ENCODE peak calls at places on chromosomes 4 and X, in four cellular contexts. One of them, this sample, is unnamed.

GRCh38 chr4:24527371-24527770 is 57.0 kb downstream of the DHX15 start:
- DNase-seq in HepG2: no peak
- DNase-seq in K562: no peak
- DNase-seq in GM23338: no peak
- DNase-seq in this sample: no peak

GRCh38 chr4:8205749-8206611 is 6.9 kb downstream of the SH3TC1 start:
- DNase-seq in K562: no peak
- DNase-seq in HepG2: no peak
- DNase-seq in GM23338: no peak
- DNase-seq in this sample: no peak

GRCh38 chrX:11367609-11368430 is 74.6 kb downstream of the AMELX start:
- DNase-seq in GM23338: no peak
- DNase-seq in HepG2: no peak
- DNase-seq in K562: peak; percentile 93
- DNase-seq in this sample: no peak

GRCh38 chrX:38704146-38704882 is 96.9 kb upstream of the MID1IP1 start:
- DNase-seq in GM23338: no peak
- DNase-seq in K562: no peak
- DNase-seq in HepG2: no peak
- DNase-seq in this sample: no peak

GRCh38 chr4:13481569-13481968 is 2.6 kb downstream of the RAB28 start:
- DNase-seq in GM23338: no peak
- DNase-seq in K562: peak; percentile 34
- DNase-seq in HepG2: no peak
- DNase-seq in this sample: no peak

GRCh38 chr4:90958256-90958895 is 831.2 kb downstream of the CCSER1 start:
- DNase-seq in HepG2: no peak
- DNase-seq in GM23338: peak; percentile 7
- DNase-seq in K562: no peak
- DNase-seq in this sample: no peak

GRCh38 chrX:12986886-12987285 is 12.0 kb downstream of the TMSB4X start:
- DNase-seq in HepG2: no peak
- DNase-seq in K562: no peak
- DNase-seq in GM23338: no peak
- DNase-seq in this sample: no peak

GRCh38 chrX:13808865-13809264 is 8.0 kb downstream of the GPM6B start:
- DNase-seq in GM23338: no peak
- DNase-seq in K562: no peak
- DNase-seq in HepG2: no peak
- DNase-seq in this sample: no peak

GRCh38 chrX:41317487-41318208 is 16.3 kb upstream of the DDX3X start:
- DNase-seq in HepG2: no peak
- DNase-seq in GM23338: no peak
- DNase-seq in K562: no peak
- DNase-seq in this sample: no peak

GRCh38 chrX:56793533-56794320 is 64.7 kb downstream of the NBDY start:
- DNase-seq in GM23338: no peak
- DNase-seq in HepG2: no peak
- DNase-seq in K562: no peak
- DNase-seq in this sample: no peak

GRCh38 chr4:69601065-69601464 is 38.4 kb downstream of the UGT2A2 start:
- DNase-seq in HepG2: no peak
- DNase-seq in K562: no peak
- DNase-seq in GM23338: peak; percentile 36
- DNase-seq in this sample: no peak

GRCh38 chrX:107659768-107660167 is 31.5 kb downstream of the PRPS1 start:
- DNase-seq in K562: peak; percentile 51
- DNase-seq in HepG2: peak; percentile 9
- DNase-seq in GM23338: peak; percentile 53
- DNase-seq in this sample: no peak

GRCh38 chrX:121975666-121976065 is 928.3 kb downstream of the GLUD2 start:
- DNase-seq in HepG2: no peak
- DNase-seq in GM23338: no peak
- DNase-seq in K562: no peak
- DNase-seq in this sample: no peak

GRCh38 chrX:101462892-101463291 is 22.4 kb upstream of the ARMCX4 start:
- DNase-seq in GM23338: peak; percentile 52
- DNase-seq in HepG2: peak; percentile 10
- DNase-seq in K562: peak; percentile 19
- DNase-seq in this sample: no peak

GRCh38 chr4:139279723-139280620 is at the start of gene MGARP:
- DNase-seq in HepG2: no peak
- DNase-seq in K562: no peak
- DNase-seq in GM23338: peak; percentile 93
- DNase-seq in this sample: no peak

GRCh38 chr4:46329118-46329976 is 60.6 kb downstream of the GABRA2 start:
- DNase-seq in HepG2: peak; percentile 46
- DNase-seq in GM23338: peak; percentile 87
- DNase-seq in K562: peak; percentile 13
- DNase-seq in this sample: no peak

GRCh38 chrX:94545722-94546121 is 871.7 kb downstream of the FAM133A start:
- DNase-seq in HepG2: no peak
- DNase-seq in K562: no peak
- DNase-seq in GM23338: no peak
- DNase-seq in this sample: no peak

GRCh38 chrX:69031181-69031580 is 134.1 kb downstream of the PJA1 start:
- DNase-seq in GM23338: peak; percentile 40
- DNase-seq in K562: no peak
- DNase-seq in HepG2: peak; percentile 6
- DNase-seq in this sample: no peak

GRCh38 chr4:14167876-14168510 is 540.5 kb upstream of the BOD1L1 start:
- DNase-seq in HepG2: no peak
- DNase-seq in K562: no peak
- DNase-seq in GM23338: no peak
- DNase-seq in this sample: no peak

GRCh38 chr4:183441276-183441675 is 3.2 kb upstream of the CDKN2AIP start:
- DNase-seq in K562: no peak
- DNase-seq in HepG2: no peak
- DNase-seq in GM23338: no peak
- DNase-seq in this sample: no peak

GRCh38 chrX:150680974-150681373 is 12.2 kb upstream of the MTMR1 start:
- DNase-seq in GM23338: peak; percentile 48
- DNase-seq in HepG2: peak; percentile 7
- DNase-seq in K562: peak; percentile 29
- DNase-seq in this sample: no peak

GRCh38 chr4:55947912-55948725 is 626 bp upstream of the CEP135 start:
- DNase-seq in HepG2: peak; percentile 36
- DNase-seq in K562: peak; percentile 58
- DNase-seq in GM23338: no peak
- DNase-seq in this sample: peak; percentile 59

GRCh38 chr4:126071346-126072333 is 756.9 kb downstream of the FAT4 start:
- DNase-seq in GM23338: no peak
- DNase-seq in HepG2: peak; percentile 11
- DNase-seq in K562: no peak
- DNase-seq in this sample: no peak

GRCh38 chr4:173782660-173783059 is 252.6 kb upstream of the HAND2 start:
- DNase-seq in K562: no peak
- DNase-seq in HepG2: no peak
- DNase-seq in GM23338: peak; percentile 7
- DNase-seq in this sample: no peak

GRCh38 chr4:23947826-23948225 is 58.0 kb upstream of the PPARGC1A start:
- DNase-seq in HepG2: no peak
- DNase-seq in GM23338: no peak
- DNase-seq in K562: no peak
- DNase-seq in this sample: no peak

GRCh38 chrX:40224658-40225057 is 126.9 kb upstream of the BCOR start:
- DNase-seq in GM23338: no peak
- DNase-seq in HepG2: no peak
- DNase-seq in K562: no peak
- DNase-seq in this sample: no peak

GRCh38 chr4:149910177-149910576 is 94.5 kb upstream of the IQCM start:
- DNase-seq in K562: no peak
- DNase-seq in GM23338: no peak
- DNase-seq in HepG2: no peak
- DNase-seq in this sample: no peak

DNA sequence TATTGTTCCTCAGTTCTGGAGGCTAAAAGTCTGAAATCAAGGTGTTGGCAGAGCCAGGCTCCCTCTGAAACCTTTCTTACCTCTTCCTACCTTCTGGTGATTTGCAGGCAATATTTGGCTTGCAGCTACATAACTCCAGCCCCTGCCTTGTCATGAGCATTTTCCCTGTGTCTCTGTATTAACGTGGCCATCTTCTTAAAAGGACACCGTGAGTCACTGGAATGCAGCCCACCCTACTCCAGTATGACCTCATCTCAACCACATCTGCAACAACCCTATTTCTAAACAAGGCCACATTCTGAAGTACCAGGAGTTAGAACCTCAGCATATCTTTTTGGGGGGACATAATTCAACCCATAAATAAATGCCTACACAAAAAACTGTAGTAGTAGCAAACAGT is 40.7 kb downstream of the FANCB start:
- DNase-seq in HepG2: no peak
- DNase-seq in GM23338: no peak
- DNase-seq in K562: no peak
- DNase-seq in this sample: no peak
- TF ChIP-seq CREB1 in HepG2: no peak
- TF ChIP-seq CREB1 in GM23338: no peak
- TF ChIP-seq CREB1 in K562: no peak
- TF ChIP-seq CREB1 in this sample: no peak

DNA sequence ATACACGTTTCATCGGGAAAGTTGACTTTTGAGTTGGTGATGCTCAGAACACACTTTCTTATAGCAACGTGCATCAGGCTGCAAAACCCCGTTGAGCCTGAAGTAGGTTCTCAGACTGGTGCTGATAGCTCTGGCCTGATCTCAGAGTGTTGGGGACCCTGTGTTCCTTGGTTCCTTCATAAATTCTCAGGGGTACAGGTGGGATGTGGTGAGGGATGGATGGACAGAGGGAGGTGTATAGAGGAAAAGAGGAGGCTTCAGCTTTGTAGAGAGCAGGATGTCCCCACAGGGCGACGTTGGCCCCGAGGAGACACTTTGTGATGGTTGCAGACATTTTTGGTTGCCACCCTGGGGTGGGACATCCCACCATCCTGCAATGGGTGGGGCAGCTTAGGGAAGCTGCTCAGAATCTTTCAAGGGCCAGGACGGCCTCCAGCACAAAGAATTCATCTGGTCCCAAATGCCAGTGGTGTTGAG is 2.5 kb downstream of the CD99 start:
- DNase-seq in K562: no peak
- DNase-seq in HepG2: no peak
- DNase-seq in GM23338: no peak
- DNase-seq in this sample: no peak
- H3K4me1 ChIP-seq in K562: peaks cover 28% of the 10 kb centered on the region
- H3K4me1 ChIP-seq in HepG2: peaks cover 47% of the 10 kb centered on the region
- H3K4me1 ChIP-seq in GM23338: peaks cover 21% of the 10 kb centered on the region
- H3K4me1 ChIP-seq in this sample: peaks cover 19% of the 10 kb centered on the region

DNA sequence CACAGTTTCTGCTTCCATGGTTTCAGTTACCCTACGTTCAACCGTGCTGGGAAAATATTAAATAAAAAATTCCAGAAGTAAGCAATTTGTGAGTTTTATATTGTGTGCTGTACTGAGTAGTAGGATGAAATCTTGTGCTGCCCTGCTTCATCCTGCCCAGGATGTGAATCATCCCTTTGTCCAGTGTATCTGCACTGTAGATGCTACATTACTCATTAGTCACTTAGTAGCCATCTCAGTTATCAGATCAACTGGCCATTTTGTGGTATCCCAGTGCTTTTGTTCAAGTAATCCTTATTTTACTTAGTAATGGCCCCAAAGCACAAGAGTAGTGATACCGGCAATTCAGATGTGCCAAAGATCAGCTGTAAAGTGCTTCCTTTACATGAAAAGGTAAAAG is 97.9 kb downstream of the COX18 start:
- DNase-seq in HepG2: no peak
- DNase-seq in GM23338: no peak
- DNase-seq in K562: peak; percentile 4
- DNase-seq in this sample: no peak
- TF ChIP-seq JUNB in HepG2: no peak
- TF ChIP-seq JUNB in GM23338: no peak
- TF ChIP-seq JUNB in K562: no peak
- TF ChIP-seq JUNB in this sample: no peak

DNA sequence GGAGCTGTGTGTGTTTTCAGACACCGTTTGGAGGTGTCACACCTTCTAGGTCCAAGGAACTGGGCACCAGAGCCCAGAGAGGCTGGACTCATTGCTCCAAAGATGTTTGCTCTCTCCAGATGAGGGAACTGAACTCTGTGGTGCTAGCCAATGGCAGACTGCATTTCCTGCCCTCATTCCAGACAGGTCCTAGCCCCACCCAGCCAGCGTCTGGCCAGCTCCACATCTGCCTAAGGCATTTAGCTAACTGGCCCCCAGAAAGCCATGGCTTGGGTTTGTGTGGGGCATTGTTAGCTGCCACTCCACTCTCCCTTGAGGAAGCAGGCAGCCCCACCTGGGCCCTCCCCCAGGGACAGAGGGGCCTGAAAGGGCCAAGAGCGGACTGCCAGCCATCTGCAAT is 11.4 kb downstream of the FGD1 start:
- DNase-seq in HepG2: no peak
- DNase-seq in K562: no peak
- DNase-seq in GM23338: peak; percentile 39
- DNase-seq in this sample: no peak
- TF ChIP-seq CREB1 in HepG2: no peak
- TF ChIP-seq CREB1 in K562: no peak
- TF ChIP-seq CREB1 in GM23338: no peak
- TF ChIP-seq CREB1 in this sample: no peak

DNA sequence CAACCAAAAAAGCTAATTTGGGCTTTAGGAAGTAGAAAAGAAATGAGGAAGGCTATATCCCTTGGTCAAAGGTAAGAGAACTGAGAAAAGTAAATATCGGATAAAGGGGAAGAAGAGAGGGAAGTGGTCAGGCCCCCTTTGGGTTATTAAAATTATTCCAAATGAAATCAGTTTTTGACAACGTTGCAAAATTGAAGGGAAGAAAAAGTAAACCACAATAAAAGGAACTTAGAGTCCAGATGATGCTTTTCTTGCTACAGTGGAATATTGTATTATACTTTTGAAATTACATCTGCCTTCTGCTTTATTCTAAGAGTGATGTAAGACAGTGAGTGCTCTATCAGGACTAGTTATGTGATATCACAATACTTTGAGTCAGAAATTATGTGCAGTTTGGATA is 59.4 kb upstream of the RBPJ start:
- DNase-seq in GM23338: no peak
- DNase-seq in HepG2: no peak
- DNase-seq in K562: no peak
- DNase-seq in this sample: no peak
- H3K4me1 ChIP-seq in GM23338: peaks cover 8% of the 10 kb centered on the region
- H3K4me1 ChIP-seq in HepG2: no peaks in the 10 kb centered on the region
- H3K4me1 ChIP-seq in K562: no peaks in the 10 kb centered on the region
- H3K4me1 ChIP-seq in this sample: no peaks in the 10 kb centered on the region